ENCODE peak calls at places on chromosomes 3 and 15, in ten cellular contexts. C is COR-L47, V is ascending aorta, F is posterior cingulate gyrus, L is NAMALWA, T is fibroblast of the conjunctiva, O is AG09319, W is T-helper 1 cell, J is MCF 10A, K is SK-N-SH. G is an unnamed sample.
A peak's percentile ranks its signal among the peaks of the same experiment; 100 is the strongest.

GRCh38 chr15:63256433-63256884 is 20.9 kb upstream of the APH1B start:
- DNase-seq in L (no peak), J (peak; percentile 71), V (no peak), O (no peak), K (no peak), W (no peak), T (no peak), F (no peak), C (no peak), G (no peak)

GRCh38 chr15:52118969-52119749 is 6.6 kb upstream of the BCL2L10 start:
- DNase-seq in O (no peak), K (no peak), F (no peak), L (no peak), T (no peak), W (no peak), C (no peak), V (no peak), J (no peak), G (no peak)

GRCh38 chr3:44223274-44223673 is 18.4 kb upstream of the TOPAZ1 start:
- DNase-seq in V (no peak), W (no peak), T (no peak), O (no peak), F (no peak), C (no peak), K (no peak), J (no peak), L (no peak), G (no peak)

GRCh38 chr3:17670749-17671148 is 71.7 kb downstream of the TBC1D5 start:
- DNase-seq in V (no peak), K (peak; percentile 50), L (no peak), C (no peak), J (no peak), O (no peak), T (no peak), F (no peak), W (no peak), G (no peak)

GRCh38 chr3:34008191-34008590 is 209.8 kb downstream of the PDCD6IP start:
- DNase-seq in V (no peak), C (no peak), J (no peak), L (no peak), O (no peak), T (no peak), W (no peak), F (no peak), K (no peak), G (no peak)

GRCh38 chr15:79290642-79291275 is 8.2 kb downstream of the ANKRD34C start:
- DNase-seq in K (no peak), C (no peak), O (no peak), T (no peak), W (no peak), L (no peak), J (no peak), V (no peak), F (no peak), G (no peak)

GRCh38 chr15:35444557-35445204 is 101.3 kb downstream of the DPH6 start:
- DNase-seq in L (peak; percentile 67), W (no peak), V (no peak), O (peak; percentile 15), C (peak; percentile 12), T (no peak), K (peak; percentile 56), F (no peak), J (peak; percentile 62), G (no peak)

GRCh38 chr3:29169456-29169855 is 111.4 kb upstream of the RBMS3 start:
- DNase-seq in W (no peak), L (no peak), T (no peak), J (no peak), F (no peak), V (no peak), C (no peak), O (no peak), K (peak; percentile 18), G (no peak)

GRCh38 chr15:64112904-64113303 is 17.1 kb downstream of the SNX1 start:
- DNase-seq in C (no peak), K (no peak), J (peak; percentile 4), W (no peak), O (no peak), F (no peak), T (peak; percentile 36), L (no peak), V (no peak), G (no peak)

GRCh38 chr3:71063768-71064287 is 519.7 kb downstream of the FOXP1 start:
- DNase-seq in C (no peak), J (peak; percentile 68), T (no peak), V (no peak), L (no peak), O (no peak), F (peak; percentile 79), K (peak; percentile 53), W (peak; percentile 24), G (no peak)

GRCh38 chr15:42619641-42620371 is 44.4 kb downstream of the STARD9 start:
- DNase-seq in V (no peak), W (no peak), F (no peak), L (no peak), K (no peak), O (no peak), C (no peak), T (no peak), J (no peak), G (no peak)

GRCh38 chr3:33377931-33378330 is 62.3 kb downstream of the UBP1 start:
- DNase-seq in W (no peak), L (no peak), O (no peak), K (no peak), C (no peak), V (no peak), F (no peak), T (no peak), J (peak; percentile 35), G (no peak)

GRCh38 chr3:4656059-4656458 is 162.9 kb downstream of the ITPR1 start:
- DNase-seq in C (no peak), F (peak; percentile 96), W (no peak), T (peak; percentile 51), V (peak; percentile 25), K (peak; percentile 69), L (peak; percentile 28), J (peak; percentile 71), O (peak; percentile 40), G (peak; percentile 70)

GRCh38 chr3:55006277-55006676 is 78.4 kb upstream of the LRTM1 start:
- DNase-seq in J (no peak), T (no peak), C (no peak), L (no peak), F (no peak), K (no peak), O (no peak), V (no peak), W (no peak), G (no peak)

GRCh38 chr3:182165234-182165633 is 453.5 kb downstream of the SOX2 start:
- DNase-seq in W (no peak), L (no peak), C (no peak), F (no peak), O (no peak), V (no peak), T (no peak), K (no peak), J (peak; percentile 51), G (no peak)

GRCh38 chr3:69364354-69364753 is 21.5 kb downstream of the FRMD4B start:
- DNase-seq in O (no peak), K (peak; percentile 56), V (no peak), T (no peak), L (no peak), C (no peak), F (no peak), J (peak; percentile 93), W (no peak), G (no peak)

GRCh38 chr15:40240619-40241304 is 1.9 kb downstream of the PAK6 start:
- DNase-seq in V (no peak), O (no peak), L (no peak), T (no peak), C (no peak), K (no peak), F (peak; percentile 74), W (no peak), J (peak; percentile 66), G (no peak)

GRCh38 chr3:20154078-20154477 is 31.9 kb downstream of the SGO1 start:
- DNase-seq in J (no peak), C (no peak), O (no peak), T (no peak), K (no peak), V (no peak), W (no peak), L (no peak), F (no peak), G (no peak)

GRCh38 chr3:181692850-181693154 is 18.9 kb upstream of the SOX2 start:
- DNase-seq in L (no peak), V (no peak), J (no peak), C (no peak), K (no peak), T (no peak), O (no peak), F (no peak), W (no peak), G (no peak)

GRCh38 chr15:69593981-69594966 is 141.7 kb downstream of the RPLP1 start:
- DNase-seq in C (peak; percentile 97), W (no peak), F (no peak), V (peak; percentile 58), O (no peak), T (no peak), J (peak; percentile 86), L (no peak), K (no peak), G (no peak)

GRCh38 chr15:55289011-55289572 is 521 bp downstream of the RAB27A start:
- DNase-seq in L (no peak), W (peak; percentile 13), K (no peak), T (no peak), C (no peak), V (no peak), F (no peak), J (peak; percentile 73), O (no peak), G (no peak)

GRCh38 chr3:99515-99914 is 97.0 kb upstream of the CHL1 start:
- DNase-seq in O (no peak), J (no peak), F (no peak), K (peak; percentile 13), L (no peak), T (no peak), W (no peak), C (peak; percentile 68), V (no peak), G (no peak)

GRCh38 chr15:35738370-35738769 is 192.4 kb upstream of the DPH6 start:
- DNase-seq in T (no peak), L (no peak), W (no peak), J (peak; percentile 72), K (no peak), V (no peak), O (no peak), F (no peak), C (no peak), G (no peak)

GRCh38 chr15:98745650-98746374 is 97.5 kb downstream of the IGF1R start:
- DNase-seq in L (no peak), T (no peak), C (no peak), V (no peak), W (no peak), O (no peak), J (peak; percentile 51), K (no peak), F (no peak), G (no peak)

GRCh38 chr15:69489101-69489571 is 36.5 kb downstream of the RPLP1 start:
- DNase-seq in C (no peak), K (no peak), J (no peak), F (peak; percentile 65), T (no peak), L (no peak), O (no peak), V (no peak), W (no peak), G (no peak)

GRCh38 chr3:131535596-131535995 is 32.8 kb upstream of the MRPL3 start:
- DNase-seq in W (no peak), C (no peak), T (no peak), K (no peak), F (no peak), L (no peak), J (peak; percentile 69), V (no peak), O (no peak), G (no peak)

GRCh38 chr15:78103406-78104118 is 11.2 kb downstream of the SH2D7 start:
- DNase-seq in C (no peak), V (no peak), O (no peak), T (no peak), K (no peak), W (peak; percentile 26), F (peak; percentile 63), L (peak; percentile 29), J (no peak), G (no peak)

GRCh38 chr3:127799476-127800222 is 22.7 kb downstream of the MGLL start:
- DNase-seq in K (no peak), W (no peak), V (no peak), J (peak; percentile 65), T (peak; percentile 51), O (no peak), L (no peak), C (no peak), F (no peak), G (no peak)